ENCODE peak calls at places on chromosomes 5 and 9, in six cellular contexts. L, R, M, V, K and Z are unnamed samples.

GRCh38 chr5:127912411-127912810 is 171.2 kb upstream of the SLC12A2 start:
- DNase-seq in K (no peak), R (no peak), M (no peak), V (no peak), L (no peak), Z (no peak)

GRCh38 chr5:29134418-29134817 is 2059.1 kb upstream of the CDH6 start:
- DNase-seq in L (no peak), R (peak), M (no peak), K (no peak), V (no peak), Z (no peak)

GRCh38 chr5:155293605-155294178 is 280.1 kb downstream of the KIF4B start:
- DNase-seq in R (no peak), L (no peak), K (no peak), M (no peak), V (no peak), Z (no peak)

GRCh38 chr5:58094031-58094430 is 365.9 kb downstream of the PLK2 start:
- DNase-seq in K (no peak), M (no peak), L (no peak), V (no peak), R (no peak), Z (no peak)

GRCh38 chr5:172410160-172410559 is 44.2 kb downstream of the SH3PXD2B start:
- DNase-seq in R (no peak), K (no peak), V (no peak), L (no peak), M (no peak), Z (no peak)

GRCh38 chr9:130938184-130938651 is 829 bp downstream of the FIBCD1 start:
- DNase-seq in K (no peak), L (no peak), V (no peak), R (no peak), M (no peak), Z (no peak)

GRCh38 chr9:128771094-128771721 is 519 bp downstream of the ZER1 start:
- DNase-seq in M (peak), K (no peak), R (no peak), V (peak), L (no peak), Z (no peak)

GRCh38 chr9:23571414-23572104 is 254.5 kb downstream of the ELAVL2 start:
- DNase-seq in L (no peak), V (no peak), M (no peak), K (no peak), R (no peak), Z (no peak)

GRCh38 chr5:139949710-139950109 is 93.4 kb downstream of the NRG2 start:
- DNase-seq in R (no peak), V (no peak), L (no peak), K (peak), M (no peak), Z (no peak)

GRCh38 chr9:13279284-13280162 is at the start of gene MPDZ:
- DNase-seq in V (no peak), R (peak), L (peak), K (peak), M (no peak), Z (peak)

GRCh38 chr5:142295084-142295758 is 29.6 kb downstream of the SPRY4 start:
- DNase-seq in R (no peak), M (no peak), L (no peak), K (no peak), V (no peak), Z (no peak)

GRCh38 chr5:88826959-88827585 is 55.9 kb downstream of the MEF2C start:
- DNase-seq in K (no peak), M (no peak), V (no peak), R (peak), L (peak), Z (peak)

GRCh38 chr9:130114741-130115140 is 57.5 kb upstream of the NCS1 start:
- DNase-seq in K (no peak), L (no peak), M (no peak), R (no peak), V (no peak), Z (no peak)

GRCh38 chr9:107894572-107895261 is 405.1 kb upstream of the KLF4 start:
- DNase-seq in K (no peak), R (no peak), M (no peak), V (no peak), L (peak), Z (no peak)

GRCh38 chr5:95996904-95997751 is 35.5 kb upstream of the ELL2 start:
- DNase-seq in L (no peak), R (no peak), K (no peak), V (no peak), M (no peak), Z (no peak)

GRCh38 chr5:98927242-98927987 is 1.4 kb downstream of the CHD1 start:
- DNase-seq in V (peak), L (peak), M (peak), K (peak), R (peak), Z (peak)

GRCh38 chr9:116860509-116861120 is 173.5 kb downstream of the TRIM32 start:
- DNase-seq in M (no peak), L (peak), V (peak), K (peak), R (peak), Z (peak)

GRCh38 chr5:154038241-154038603 is 488 bp downstream of the FAM114A2 start:
- DNase-seq in M (no peak), L (no peak), V (no peak), K (peak), R (peak), Z (no peak)
- H3K4me3 ChIP-seq in M (peak), L (peak), V (peak), K (peak), R (peak), Z (peak)

GRCh38 chr5:27315541-27316282 is 277.3 kb upstream of the CDH9 start:
- DNase-seq in M (no peak), K (no peak), L (no peak), V (no peak), R (no peak), Z (no peak)
- H3K4me3 ChIP-seq in M (no peak), K (no peak), L (no peak), V (no peak), R (no peak), Z (no peak)

GRCh38 chr5:125317546-125317995 is 571.1 kb upstream of the ZNF608 start:
- DNase-seq in L (no peak), K (no peak), R (no peak), M (no peak), V (no peak), Z (no peak)
- H3K4me3 ChIP-seq in L (no peak), K (no peak), R (no peak), M (no peak), V (no peak), Z (no peak)

GRCh38 chr5:112174959-112175594 is 244.0 kb downstream of the EPB41L4A start:
- DNase-seq in R (peak), K (peak), M (peak), V (peak), L (no peak), Z (peak)
- H3K4me3 ChIP-seq in R (no peak), K (no peak), M (no peak), V (no peak), L (no peak), Z (no peak)

DNA sequence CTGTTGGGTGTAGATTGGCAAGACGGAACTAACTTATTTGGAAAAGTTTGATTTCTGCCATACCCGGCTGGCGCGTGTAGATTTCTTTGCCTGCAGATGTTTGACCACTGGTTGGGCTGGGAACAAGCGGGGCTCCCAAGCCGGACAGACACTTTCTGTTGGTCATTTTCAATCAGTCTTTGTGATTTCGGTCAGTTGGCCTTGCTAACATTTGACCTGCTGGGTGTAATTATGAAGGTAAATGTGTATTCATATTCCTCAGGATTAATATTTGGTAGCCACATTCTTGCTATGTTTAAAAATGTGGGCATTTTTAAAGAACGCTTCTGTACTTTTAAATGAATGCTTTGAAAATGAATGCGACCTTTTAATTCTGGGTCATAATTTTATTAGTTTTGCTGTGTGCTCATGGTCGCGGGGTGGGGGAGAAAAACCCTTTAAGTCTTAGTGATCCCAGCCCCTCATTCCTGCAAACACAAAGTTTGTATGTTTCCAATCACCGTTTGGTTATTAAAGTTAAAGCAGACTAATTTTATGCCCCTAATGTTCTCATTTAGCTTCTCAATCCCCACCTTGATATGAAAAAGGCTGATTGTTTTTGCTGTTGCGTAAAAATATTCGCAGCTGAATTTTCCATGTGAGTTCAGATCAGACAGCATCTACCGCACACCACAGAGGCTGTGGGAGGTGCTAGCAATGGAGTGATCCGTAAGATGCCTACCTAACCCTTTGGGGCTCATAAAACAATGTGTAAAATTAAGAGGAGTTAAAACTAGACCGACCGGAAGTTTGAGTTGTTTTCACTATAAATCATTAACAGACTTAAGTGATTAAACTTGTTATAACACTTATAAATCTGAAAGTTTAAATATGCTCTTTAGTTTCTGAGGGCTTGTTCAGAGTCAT is 1.5 kb downstream of the RASGRF2 start:
- DNase-seq in R (no peak), L (no peak), K (no peak), M (peak), V (peak), Z (no peak)
- H3K4me3 ChIP-seq in R (no peak), L (peak), K (no peak), M (peak), V (peak), Z (peak)

DNA sequence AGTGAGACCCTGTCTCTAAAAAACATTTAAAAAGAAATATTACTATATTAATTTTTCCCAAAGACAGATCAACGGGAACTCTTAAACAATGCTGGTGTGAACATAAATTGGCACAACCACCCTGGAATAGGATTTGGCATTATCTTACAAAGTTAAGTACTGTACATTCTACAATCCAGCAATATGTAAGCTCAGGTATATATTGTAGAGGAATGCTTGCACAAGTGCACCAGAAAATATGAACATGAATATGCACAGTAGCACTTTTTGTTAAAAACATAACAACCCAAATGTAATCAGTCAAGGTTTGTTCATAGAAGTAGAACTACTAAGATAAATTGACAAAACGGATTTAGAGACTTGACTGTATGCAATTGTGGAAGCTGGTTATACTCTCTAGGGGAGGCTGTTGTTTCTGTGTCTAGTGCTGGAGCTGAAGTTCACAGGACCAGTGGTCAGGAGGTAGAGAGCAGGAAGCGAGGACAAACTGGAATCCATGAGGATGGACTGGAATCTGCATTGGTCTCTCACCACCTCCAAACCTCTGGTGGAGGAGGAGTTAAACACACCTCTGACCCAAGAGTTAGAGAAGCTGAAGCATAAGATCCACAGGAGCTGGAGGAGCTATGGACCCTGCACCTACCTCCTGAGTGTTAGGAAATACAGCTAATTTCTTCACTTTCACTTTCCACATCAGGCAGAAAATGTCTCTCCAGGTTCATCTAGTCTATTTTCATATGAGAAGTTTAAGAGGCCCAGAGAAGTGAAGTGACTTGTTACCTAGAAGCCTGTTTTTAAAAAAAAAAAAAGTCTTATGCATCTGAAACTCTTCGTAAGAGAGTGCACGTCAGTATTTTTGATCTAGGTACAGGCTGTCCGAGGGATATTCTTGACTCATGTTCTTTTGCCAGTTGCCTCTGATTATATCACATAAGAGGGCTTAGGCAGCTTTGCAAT is 20.3 kb upstream of the RIC1 start:
- DNase-seq in L (no peak), V (no peak), K (no peak), M (peak), R (no peak), Z (no peak)
- H3K4me3 ChIP-seq in L (peak), V (no peak), K (no peak), M (peak), R (peak), Z (peak)

GRCh38 chr5:148829734-148830133 is 3.3 kb downstream of the ADRB2 start:
- DNase-seq in R (no peak), M (no peak), K (no peak), L (no peak), V (no peak), Z (no peak)

GRCh38 chr5:148831590-148832565 is 5.5 kb downstream of the ADRB2 start:
- DNase-seq in K (no peak), R (no peak), L (peak), V (no peak), M (no peak), Z (peak)

GRCh38 chr5:148828461-148829247 is 2.2 kb downstream of the ADRB2 start:
- DNase-seq in K (no peak), V (no peak), M (no peak), R (no peak), L (no peak), Z (no peak)

GRCh38 chr5:148829248-148829594 is 2.8 kb downstream of the ADRB2 start:
- DNase-seq in V (no peak), L (no peak), R (no peak), M (no peak), K (no peak), Z (no peak)

DNA sequence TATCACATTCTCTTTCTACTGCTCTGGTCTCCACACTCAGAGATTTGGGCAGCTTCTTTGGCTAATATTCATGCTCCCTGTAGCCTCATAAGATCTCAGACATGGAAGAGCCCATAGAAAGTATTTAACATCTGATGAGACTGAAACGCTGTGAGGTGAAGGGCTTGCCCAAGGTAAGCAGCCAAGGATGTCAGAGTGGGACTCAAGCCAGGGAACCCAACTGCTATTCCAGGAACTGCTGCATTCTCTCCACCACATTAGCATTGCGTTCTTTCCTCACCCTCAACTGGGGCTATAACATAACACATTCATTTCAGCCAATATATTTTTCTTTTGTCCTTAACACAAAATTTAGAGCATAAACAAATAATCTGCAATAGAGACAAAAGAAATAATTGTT is 3.8 kb downstream of the ADRB2 start:
- DNase-seq in R (no peak), L (no peak), M (no peak), K (no peak), V (no peak), Z (no peak)
- H3K4me3 ChIP-seq in R (no peak), L (no peak), M (peak), K (no peak), V (no peak), Z (peak)

GRCh38 chr9:1910269-1910811 is 104.8 kb upstream of the SMARCA2 start:
- DNase-seq in R (no peak), V (no peak), M (no peak), K (no peak), L (no peak), Z (no peak)
- H3K4me3 ChIP-seq in R (no peak), V (no peak), M (no peak), K (no peak), L (no peak), Z (no peak)

GRCh38 chr5:2776338-2777302 is 25.1 kb upstream of the IRX2 start:
- DNase-seq in M (no peak), R (no peak), K (no peak), V (no peak), L (no peak), Z (no peak)
- H3K4me3 ChIP-seq in M (no peak), R (no peak), K (no peak), V (no peak), L (no peak), Z (no peak)

DNA sequence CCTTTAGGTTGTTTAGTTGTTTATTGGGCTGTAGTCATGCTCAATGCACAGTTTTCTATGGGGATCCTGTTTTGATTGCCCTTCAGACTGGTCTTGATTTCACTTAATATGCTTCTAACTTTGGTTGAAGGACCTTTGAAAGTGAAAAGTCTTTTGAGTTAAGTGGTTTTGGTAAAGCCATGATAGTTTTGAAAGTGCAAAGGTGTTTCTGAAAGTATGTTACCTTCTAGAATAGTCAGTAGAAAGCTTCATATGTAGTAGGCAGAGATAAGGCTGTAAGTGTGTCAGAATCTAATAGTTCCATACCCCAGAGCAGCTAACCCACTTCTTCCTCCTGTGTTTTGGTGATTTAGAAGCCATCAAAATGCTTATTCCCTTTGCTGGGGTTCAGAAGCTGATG is 46.1 kb downstream of the RASGRF2 start:
- DNase-seq in R (no peak), M (peak), K (no peak), V (no peak), L (no peak), Z (no peak)
- H3K4me3 ChIP-seq in R (no peak), M (peak), K (no peak), V (no peak), L (no peak), Z (no peak)